ENCODE peak calls at places on chromosomes 6 and 20, in four cellular contexts. Q is K562, O is fibroblast of pulmonary artery, I is neuronal stem cell. H is an unnamed sample.

GRCh38 chr6:37818536-37819176 is 871 bp upstream of the ZFAND3 start:
- DNase-seq in Q (peak; percentile 97), I (peak; percentile 97), O (peak; percentile 96), H (peak; percentile 100)

GRCh38 chr20:2729251-2729713 is 36.7 kb downstream of the EBF4 start:
- DNase-seq in I (no peak), Q (no peak), O (peak; percentile 53), H (no peak)

GRCh38 chr6:51996296-51996947 is 91.0 kb downstream of the PKHD1 start:
- DNase-seq in Q (no peak), O (no peak), I (no peak), H (no peak)

GRCh38 chr6:135267085-135267484 is 86.0 kb downstream of the MYB start:
- DNase-seq in I (no peak), Q (no peak), O (no peak), H (no peak)

GRCh38 chr20:34112600-34113061 is 588 bp upstream of the EIF2S2 start:
- DNase-seq in I (no peak), O (peak; percentile 59), Q (peak; percentile 46), H (no peak)

GRCh38 chr20:2234788-2235187 is 61.0 kb upstream of the TGM3 start:
- DNase-seq in Q (no peak), O (no peak), I (no peak), H (peak; percentile 31)

GRCh38 chr6:34182751-34183531 is 37.1 kb upstream of the GRM4 start:
- DNase-seq in Q (peak; percentile 56), O (no peak), I (no peak), H (no peak)

GRCh38 chr6:39791311-39791710 is 865 bp upstream of the DAAM2 start:
- DNase-seq in Q (peak; percentile 19), I (no peak), O (peak; percentile 35), H (no peak)

GRCh38 chr20:57990396-57990987 is 238.0 kb downstream of the ANKRD60 start:
- DNase-seq in Q (no peak), I (no peak), O (peak; percentile 57), H (no peak)

GRCh38 chr6:26240157-26240980 is 124.6 kb upstream of the BTN3A2 start:
- DNase-seq in O (peak; percentile 96), I (no peak), Q (no peak), H (peak; percentile 89)

GRCh38 chr20:45878076-45878731 is 2.8 kb upstream of the ZSWIM1 start:
- DNase-seq in Q (peak; percentile 56), O (no peak), I (no peak), H (no peak)

GRCh38 chr20:20052074-20052970 is at the start of the genes CFAP61 and CRNKL1:
- DNase-seq in Q (peak; percentile 88), I (peak; percentile 96), O (peak; percentile 98), H (peak; percentile 99)

GRCh38 chr6:72219536-72219935 is 333.2 kb downstream of the RIMS1 start:
- DNase-seq in O (no peak), Q (no peak), I (no peak), H (no peak)

GRCh38 chr20:15560936-15561531 is 1012.2 kb downstream of the KIF16B start:
- DNase-seq in I (no peak), Q (no peak), O (no peak), H (no peak)

GRCh38 chr20:1281279-1282057 is 15.4 kb downstream of the SNPH start:
- DNase-seq in I (no peak), Q (no peak), O (no peak), H (no peak)

GRCh38 chr6:87561012-87561411 is 28.8 kb downstream of the RARS2 start:
- DNase-seq in O (no peak), I (no peak), Q (no peak), H (no peak)

GRCh38 chr6:56540232-56540631 is 102.5 kb downstream of the DST start:
- DNase-seq in Q (no peak), O (no peak), I (no peak), H (no peak)

GRCh38 chr20:52937701-52938100 is 34.5 kb upstream of the TSHZ2 start:
- DNase-seq in O (no peak), I (no peak), Q (no peak), H (peak; percentile 51)

GRCh38 chr20:43727980-43728590 is 1.3 kb upstream of the GTSF1L start:
- DNase-seq in O (no peak), I (no peak), Q (no peak), H (no peak)

GRCh38 chr6:167537816-167538215 is 212.9 kb downstream of the TTLL2 start:
- DNase-seq in O (no peak), I (no peak), Q (no peak), H (no peak)

GRCh38 chr6:120816862-120817261 is 517.4 kb downstream of the TBC1D32 start:
- DNase-seq in O (no peak), Q (no peak), I (no peak), H (no peak)

GRCh38 chr6:703562-703961 is 10.6 kb upstream of the EXOC2 start:
- DNase-seq in Q (no peak), I (no peak), O (no peak), H (no peak)

GRCh38 chr6:4281341-4282293 is 146.2 kb upstream of the ECI2 start:
- DNase-seq in Q (no peak), O (peak; percentile 31), I (peak; percentile 11), H (peak; percentile 81)

GRCh38 chr20:17806739-17807441 is 107.1 kb downstream of the BANF2 start:
- DNase-seq in Q (peak; percentile 12), O (peak; percentile 97), I (no peak), H (no peak)

GRCh38 chr20:1632228-1632577 is 12.4 kb upstream of the SIRPB1 start:
- DNase-seq in Q (no peak), I (no peak), O (no peak), H (no peak)

GRCh38 chr6:39465539-39465938 is 143.0 kb upstream of the KCNK16 start:
- DNase-seq in I (no peak), Q (no peak), O (no peak), H (no peak)

GRCh38 chr6:37653933-37654565 is 43.6 kb downstream of the MDGA1 start:
- DNase-seq in Q (peak; percentile 90), O (peak; percentile 47), I (no peak), H (no peak)

GRCh38 chr20:17610566-17611289 is 40.9 kb downstream of the DSTN start:
- DNase-seq in I (no peak), O (no peak), Q (no peak), H (no peak)

GRCh38 chr6:119296036-119297035 is 53.2 kb downstream of the MAN1A1 start:
- DNase-seq in O (no peak), I (no peak), Q (no peak), H (no peak)

GRCh38 chr6:27251672-27252251 is 4.3 kb downstream of the PRSS16 start:
- DNase-seq in I (peak; percentile 87), O (peak; percentile 62), Q (peak; percentile 93), H (peak; percentile 72)

H was measured in retina.